ENCODE peak calls at places on chromosomes 6 and 20, in seven cellular contexts. K is NCI-H345; H is LHCN-M2; L is stimulated activated naive B cell treated with anti-CD40 and anti-IgM and Interleukin-4, amounts not matched to agents 10 μg/mL and 1 μg/mL and 100 μg/mL, for 72 hours; D is HCEC 1CT; Z is NCI-H146; E is ACHN. M is an unnamed sample.

GRCh38 chr20:43925786-43926185 is 11.1 kb downstream of the TOX2 start:
- DNase-seq in Z (no peak), L (no peak), E (no peak), H (peak), D (peak), K (peak), M (no peak)

GRCh38 chr6:140566706-140567330 is 1192.4 kb upstream of the CITED2 start:
- DNase-seq in K (peak), H (peak), Z (no peak), E (peak), L (no peak), D (peak), M (peak)

GRCh38 chr6:72999995-73000394 is 225.3 kb downstream of the KHDC1L start:
- DNase-seq in D (no peak), K (no peak), L (no peak), E (no peak), H (no peak), Z (no peak), M (no peak)

GRCh38 chr20:60108397-60108796 is 150.2 kb downstream of the CDH26 start:
- DNase-seq in K (no peak), L (no peak), E (no peak), H (peak), Z (no peak), D (no peak), M (no peak)

GRCh38 chr20:48620486-48621255 is 207.1 kb downstream of the PREX1 start:
- DNase-seq in Z (peak), D (peak), H (peak), E (peak), K (peak), L (peak), M (peak)

GRCh38 chr20:56463428-56463827 is 5.0 kb upstream of the RTF2 start:
- DNase-seq in K (no peak), H (no peak), L (no peak), E (no peak), Z (no peak), D (no peak), M (no peak)

GRCh38 chr6:23445157-23445710 is 680.8 kb upstream of the NRSN1 start:
- DNase-seq in Z (no peak), H (no peak), L (no peak), K (no peak), E (no peak), D (no peak), M (no peak)

GRCh38 chr6:166379800-166380199 is 2.9 kb downstream of the MPC1 start:
- DNase-seq in H (no peak), K (no peak), L (no peak), D (no peak), Z (no peak), E (no peak), M (no peak)

GRCh38 chr6:33427585-33428218 is 7.8 kb downstream of the SYNGAP1 start:
- DNase-seq in E (no peak), K (peak), H (no peak), Z (peak), L (peak), D (peak), M (peak)

GRCh38 chr20:47701612-47702011 is 83.7 kb downstream of the SULF2 start:
- DNase-seq in Z (no peak), D (no peak), K (no peak), H (no peak), L (no peak), E (peak), M (no peak)

M was measured in DMS53.